ENCODE peak calls at places on chromosome 18, in nine cellular contexts. X, C, H, E, L, Y, W, A and V are unnamed samples.

GRCh38 chr18:79678665-79679551 is 695 bp upstream of the CTDP1 start:
- DNase-seq in X (peak), C (peak), H (peak), E (peak), L (peak), Y (peak), W (peak), A (peak), V (peak)

GRCh38 chr18:59189746-59190145 is 30.2 kb upstream of the GRP start:
- DNase-seq in X (peak), C (no peak), H (no peak), E (no peak), L (no peak), Y (no peak), W (no peak), A (no peak), V (no peak)

GRCh38 chr18:27583021-27583420 is 397.9 kb upstream of the CHST9 start:
- DNase-seq in X (no peak), C (no peak), H (no peak), E (no peak), L (no peak), Y (no peak), W (peak), A (no peak), V (no peak)

GRCh38 chr18:5890606-5891360 is 4.5 kb downstream of the TMEM200C start:
- DNase-seq in X (no peak), C (peak), H (no peak), E (no peak), L (no peak), Y (no peak), W (peak), A (no peak), V (peak)

GRCh38 chr18:74115046-74115445 is 32.6 kb downstream of the FBXO15 start:
- DNase-seq in X (peak), C (no peak), H (no peak), E (no peak), L (no peak), Y (no peak), W (peak), A (no peak), V (no peak)

GRCh38 chr18:55390898-55391297 is 197.1 kb downstream of the TCF4 start:
- DNase-seq in X (no peak), C (no peak), H (no peak), E (no peak), L (no peak), Y (no peak), W (no peak), A (no peak), V (no peak)

GRCh38 chr18:73980289-73980979 is 167.2 kb downstream of the FBXO15 start:
- DNase-seq in X (no peak), C (peak), H (no peak), E (no peak), L (no peak), Y (no peak), W (peak), A (no peak), V (no peak)

GRCh38 chr18:74256190-74256589 is 35.6 kb downstream of the CYB5A start:
- DNase-seq in X (no peak), C (no peak), H (no peak), E (no peak), L (no peak), Y (no peak), W (no peak), A (no peak), V (no peak)

GRCh38 chr18:48994044-48994651 is 43.4 kb upstream of the SMAD7 start:
- DNase-seq in X (peak), C (no peak), H (peak), E (peak), L (no peak), Y (no peak), W (peak), A (no peak), V (no peak)

GRCh38 chr18:41948544-41949110 is 6.4 kb upstream of the PIK3C3 start:
- DNase-seq in X (no peak), C (no peak), H (no peak), E (no peak), L (no peak), Y (no peak), W (no peak), A (no peak), V (no peak)

GRCh38 chr18:9653390-9653789 is 39.0 kb upstream of the PPP4R1 start:
- DNase-seq in X (no peak), C (no peak), H (peak), E (no peak), L (no peak), Y (no peak), W (no peak), A (no peak), V (no peak)

GRCh38 chr18:22432672-22433137 is 15.0 kb upstream of the CTAGE1 start:
- DNase-seq in X (peak), C (no peak), H (peak), E (peak), L (no peak), Y (no peak), W (peak), A (no peak), V (no peak)

GRCh38 chr18:5104246-5104645 is 92.8 kb downstream of the AKAIN1 start:
- DNase-seq in X (no peak), C (no peak), H (no peak), E (no peak), L (no peak), Y (no peak), W (no peak), A (no peak), V (no peak)

GRCh38 chr18:50162486-50163304 is 32.3 kb downstream of the MYO5B start:
- DNase-seq in X (no peak), C (no peak), H (no peak), E (no peak), L (no peak), Y (no peak), W (no peak), A (no peak), V (no peak)

GRCh38 chr18:13448028-13448795 is 229.7 kb downstream of the LDLRAD4 start:
- DNase-seq in X (no peak), C (no peak), H (no peak), E (no peak), L (no peak), Y (no peak), W (no peak), A (no peak), V (no peak)

GRCh38 chr18:33839452-33840225 is 261.6 kb downstream of the ASXL3 start:
- DNase-seq in X (no peak), C (no peak), H (no peak), E (no peak), L (no peak), Y (no peak), W (peak), A (no peak), V (no peak)

GRCh38 chr18:2846638-2847340 is at the start of gene EMILIN2:
- DNase-seq in X (no peak), C (peak), H (peak), E (no peak), L (peak), Y (peak), W (peak), A (peak), V (peak)